ENCODE peak calls at places on chromosomes 13 and 19, in six cellular contexts. B is neural progenitor cell, G is PC-3, A is GM23248, R is SK-N-SH, I is HCT116. C is an unnamed sample.

GRCh38 chr19:49472936-49473335 is 1.1 kb upstream of the FLT3LG start:
- DNase-seq in B (no peak), G (no peak), A (no peak), R (no peak), I (no peak), C (no peak)

GRCh38 chr13:114049026-114049425 is 75.2 kb upstream of the C13orf46 start:
- DNase-seq in B (no peak), G (no peak), A (no peak), R (no peak), I (no peak), C (peak)

GRCh38 chr13:98664047-98664446 is 87.1 kb upstream of the STK24 start:
- DNase-seq in B (no peak), G (peak), A (peak), R (no peak), I (peak), C (no peak)

GRCh38 chr19:55189424-55189823 is 9.3 kb upstream of the SYT5 start:
- DNase-seq in B (no peak), G (peak), A (peak), R (no peak), I (peak), C (no peak)

GRCh38 chr19:12733369-12733896 is 1.1 kb downstream of the TRIR start:
- DNase-seq in B (peak), G (peak), A (peak), R (peak), I (no peak), C (peak)

GRCh38 chr19:49613374-49613773 is 22.4 kb downstream of the PRR12 start:
- DNase-seq in B (no peak), G (peak), A (peak), R (no peak), I (no peak), C (no peak)

GRCh38 chr13:56424246-56424645 is 716.5 kb upstream of the PRR20A start:
- DNase-seq in B (no peak), G (no peak), A (no peak), R (no peak), I (no peak), C (no peak)

GRCh38 chr19:55777528-55777927 is 8.6 kb downstream of the RFPL4AL1 start:
- DNase-seq in B (no peak), G (peak), A (no peak), R (peak), I (peak), C (peak)

GRCh38 chr13:80313668-80314278 is 27.2 kb downstream of the SPRY2 start:
- DNase-seq in B (no peak), G (peak), A (no peak), R (no peak), I (no peak), C (no peak)

GRCh38 chr19:44447864-44448674 is at the start of gene ZNF229:
- DNase-seq in B (peak), G (peak), A (peak), R (peak), I (no peak), C (peak)

GRCh38 chr13:20418953-20419352 is 106.7 kb downstream of the CRYL1 start:
- DNase-seq in B (no peak), G (no peak), A (no peak), R (no peak), I (no peak), C (no peak)

GRCh38 chr13:51797664-51798488 is 6.1 kb downstream of the DHRS12 start:
- DNase-seq in B (peak), G (peak), A (peak), R (peak), I (peak), C (peak)

GRCh38 chr13:75705395-75705794 is 69.3 kb downstream of the LMO7 start:
- DNase-seq in B (no peak), G (peak), A (peak), R (no peak), I (peak), C (no peak)

GRCh38 chr19:30074741-30075460 is 132.9 kb downstream of the URI1 start:
- DNase-seq in B (no peak), G (no peak), A (no peak), R (no peak), I (no peak), C (no peak)

GRCh38 chr19:4914736-4915501 is 5.6 kb downstream of the UHRF1 start:
- DNase-seq in B (no peak), G (peak), A (peak), R (no peak), I (peak), C (no peak)

GRCh38 chr19:56712609-56713008 is 41.1 kb upstream of the ZNF835 start:
- DNase-seq in B (no peak), G (no peak), A (no peak), R (peak), I (no peak), C (no peak)

GRCh38 chr19:33803383-33803782 is 6.7 kb downstream of the KCTD15 start:
- DNase-seq in B (no peak), G (no peak), A (no peak), R (no peak), I (no peak), C (no peak)

GRCh38 chr13:113783482-113783881 is 24.5 kb downstream of the TMEM255B start:
- DNase-seq in B (no peak), G (peak), A (no peak), R (no peak), I (no peak), C (no peak)

GRCh38 chr13:103188688-103189326 is 122.6 kb upstream of the SLC10A2 start:
- DNase-seq in B (peak), G (peak), A (peak), R (peak), I (no peak), C (peak)

GRCh38 chr13:37473035-37473434 is 125.5 kb downstream of the POSTN start:
- DNase-seq in B (no peak), G (no peak), A (no peak), R (peak), I (no peak), C (no peak)

DNA sequence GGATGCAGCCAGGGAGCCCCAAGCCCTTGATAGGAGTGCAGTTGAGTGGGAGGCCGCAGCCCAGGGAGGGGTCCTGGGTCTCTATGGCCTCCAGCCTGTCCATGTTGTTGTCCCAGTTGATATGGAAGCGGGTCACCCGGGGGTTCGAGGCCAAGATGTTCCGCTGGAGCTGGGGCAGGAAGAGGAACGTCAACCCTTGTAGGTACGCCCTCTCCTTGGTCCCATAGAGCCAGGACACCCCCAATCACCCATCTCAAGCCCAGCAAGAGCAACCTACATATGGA is 2.9 kb upstream of the PRKACA start:
- DNase-seq in B (no peak), G (no peak), A (no peak), R (no peak), I (no peak), C (no peak)
- H3K9ac ChIP-seq in B (no peak), G (no peak), A (no peak), R (no peak), I (no peak), C (no peak)

DNA sequence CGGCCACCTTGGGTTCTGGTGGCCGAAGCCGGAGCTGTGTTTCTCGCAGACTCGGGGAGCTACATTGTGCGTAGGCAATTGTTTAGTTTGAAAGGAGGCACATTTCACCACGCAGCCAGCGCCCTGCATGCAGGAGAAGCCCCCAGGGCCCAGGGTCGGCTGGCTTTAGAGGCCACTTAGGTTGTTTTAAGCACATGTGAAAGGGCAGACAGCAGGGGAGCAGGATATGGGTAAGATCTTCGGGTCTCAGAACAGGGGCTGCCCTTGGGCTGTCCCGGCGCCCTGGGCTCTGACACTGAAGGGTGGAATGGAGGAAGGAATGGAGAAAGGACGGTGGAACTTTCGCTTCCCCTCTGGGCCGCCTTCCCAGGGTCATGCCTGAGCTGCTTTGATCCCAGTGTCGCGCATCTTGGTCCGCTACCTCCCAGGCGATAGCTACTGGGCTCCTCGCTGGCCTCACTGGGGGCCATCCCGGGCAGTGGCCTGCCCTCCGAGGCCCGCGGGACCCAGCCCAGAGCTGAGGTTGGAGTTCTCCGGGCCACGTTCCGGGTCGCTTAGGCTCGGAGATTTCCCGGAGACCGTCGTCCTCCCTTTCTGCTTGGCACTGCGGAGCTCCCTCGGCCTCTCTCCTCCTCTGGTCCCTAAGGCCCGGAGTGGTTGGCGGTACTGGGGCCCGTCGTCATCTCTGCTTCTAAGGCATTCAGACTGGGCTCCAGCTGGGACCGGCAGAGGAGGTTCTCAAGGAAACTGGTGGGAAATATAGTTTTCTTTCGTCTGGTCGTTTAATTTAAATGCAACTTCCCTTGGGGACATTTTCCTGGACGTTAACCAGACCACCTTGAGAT is 4.3 kb upstream of the POU4F1 start:
- DNase-seq in B (peak), G (no peak), A (no peak), R (peak), I (no peak), C (no peak)
- H3K4me2 ChIP-seq in B (peak), G (no peak), A (no peak), R (no peak), I (no peak), C (no peak)

GRCh38 chr13:48493851-48494250 is 39.0 kb downstream of the RCBTB2 start:
- DNase-seq in B (no peak), G (peak), A (peak), R (no peak), I (no peak), C (no peak)

GRCh38 chr13:48496796-48497195 is 36.1 kb downstream of the RCBTB2 start:
- DNase-seq in B (no peak), G (no peak), A (no peak), R (no peak), I (no peak), C (no peak)

GRCh38 chr13:48496271-48496670 is 36.6 kb downstream of the RCBTB2 start:
- DNase-seq in B (no peak), G (no peak), A (no peak), R (no peak), I (no peak), C (no peak)

GRCh38 chr13:48493076-48493765 is 39.7 kb downstream of the RCBTB2 start:
- DNase-seq in B (no peak), G (no peak), A (peak), R (no peak), I (no peak), C (no peak)

DNA sequence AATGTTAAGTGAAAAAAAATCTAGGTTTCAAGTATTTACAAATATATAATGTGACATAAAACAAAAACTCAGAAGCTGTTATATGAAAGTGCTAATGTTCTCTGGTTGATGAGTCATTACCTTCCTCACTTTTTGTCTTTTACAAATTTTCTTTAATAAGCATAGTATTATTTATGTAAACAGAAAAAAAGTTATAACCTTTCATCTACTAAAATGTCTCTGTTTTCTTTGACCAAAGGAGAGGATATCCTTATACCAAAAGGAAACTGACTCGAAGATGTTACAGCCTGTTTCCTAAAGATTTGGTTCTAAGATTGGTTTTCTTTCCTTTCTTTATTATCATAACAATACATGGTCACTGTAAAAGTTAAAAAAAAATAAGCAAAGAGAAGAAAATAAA is 38.0 kb downstream of the RCBTB2 start:
- DNase-seq in B (no peak), G (no peak), A (no peak), R (no peak), I (no peak), C (no peak)
- TF ChIP-seq EZH2phosphoT487 in B (no peak), G (no peak), A (no peak), R (no peak), I (no peak), C (no peak)

GRCh38 chr19:31337007-31337914 is 12.0 kb downstream of the TSHZ3 start:
- DNase-seq in B (no peak), G (no peak), A (no peak), R (no peak), I (no peak), C (no peak)
- H3K9ac ChIP-seq in B (no peak), G (no peak), A (no peak), R (no peak), I (no peak), C (no peak)

DNA sequence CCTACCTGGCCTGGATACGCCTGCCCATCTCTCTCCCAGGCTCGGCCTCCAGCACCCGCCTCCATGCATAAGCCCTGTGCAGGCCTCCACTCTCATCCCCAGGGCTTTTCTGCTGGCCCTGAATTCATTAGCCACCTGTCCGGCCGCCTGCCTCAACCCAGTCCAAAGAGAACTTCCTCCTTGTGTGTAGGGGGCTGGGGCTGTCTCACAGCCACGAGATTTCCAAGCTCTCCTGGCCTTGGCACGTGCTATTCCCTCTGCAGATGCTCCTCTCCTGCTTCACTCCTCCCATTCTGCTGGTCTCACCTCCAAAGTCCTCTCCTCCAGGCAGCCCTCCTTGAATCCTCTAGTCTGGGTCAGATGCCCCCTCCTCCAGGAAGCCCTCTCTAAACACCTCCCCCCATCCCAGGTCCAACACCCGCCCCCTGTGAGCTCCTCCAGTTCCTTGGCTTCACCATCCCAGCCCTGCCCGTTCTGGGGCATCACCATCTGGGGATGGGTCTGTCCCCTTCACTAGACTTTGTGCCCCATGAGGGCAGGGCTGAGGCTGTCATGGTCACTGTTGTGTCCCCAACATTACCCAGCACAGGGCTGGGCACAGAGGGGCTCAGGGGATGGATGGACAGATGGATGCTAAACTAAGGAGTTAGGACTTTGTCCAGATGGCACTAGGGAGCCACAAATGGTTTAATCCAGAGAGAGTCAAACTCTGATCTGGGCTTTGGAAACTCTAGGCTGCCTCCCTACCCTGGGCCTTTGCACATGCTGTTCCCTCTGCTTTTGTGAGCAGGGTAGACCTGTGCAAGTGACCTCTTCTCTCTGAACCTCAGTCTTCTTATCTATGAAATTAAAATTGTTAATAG is 14.8 kb downstream of the MEIS3 start:
- DNase-seq in B (no peak), G (no peak), A (no peak), R (no peak), I (no peak), C (no peak)
- H3K4me2 ChIP-seq in B (no peak), G (no peak), A (no peak), R (no peak), I (no peak), C (no peak)